ENCODE peak calls at places on chromosomes 16 and 17, in seven cellular contexts. F is A549, I is kidney, P is right atrium auricular region, G is left ventricle myocardium inferior, Y is heart left ventricle, U is astrocyte of the cerebellum. A is an unnamed sample.

GRCh38 chr16:88315543-88316105 is 67.1 kb upstream of the ZNF469 start:
- DNase-seq in Y (no peak), U (no peak), G (peak; percentile 42), F (peak; percentile 78), I (peak; percentile 78), P (no peak), A (no peak)

GRCh38 chr16:69406780-69407331 is 17.6 kb upstream of the CYB5B start:
- DNase-seq in G (no peak), F (peak; percentile 71), U (no peak), I (no peak), P (no peak), Y (no peak), A (no peak)

GRCh38 chr16:57131351-57131970 is 39.1 kb downstream of the CPNE2 start:
- DNase-seq in G (no peak), I (peak; percentile 53), F (no peak), Y (no peak), U (no peak), P (no peak), A (no peak)

GRCh38 chr17:63446218-63446980 is at the start of gene CYB561:
- DNase-seq in Y (peak; percentile 82), G (peak; percentile 75), U (no peak), F (peak; percentile 92), P (peak; percentile 78), I (peak; percentile 95), A (no peak)

GRCh38 chr16:10590342-10590741 is 9.9 kb upstream of the EMP2 start:
- DNase-seq in I (no peak), F (no peak), P (no peak), G (no peak), Y (no peak), U (no peak), A (no peak)

GRCh38 chr17:39270923-39271322 is 45.2 kb upstream of the STAC2 start:
- DNase-seq in P (no peak), G (no peak), F (no peak), I (no peak), U (peak; percentile 11), Y (no peak), A (no peak)

GRCh38 chr16:65767125-65767524 is 599.4 kb upstream of the CDH5 start:
- DNase-seq in U (no peak), I (no peak), G (no peak), Y (no peak), P (no peak), F (no peak), A (no peak)

GRCh38 chr17:47789611-47790520 is 31.7 kb downstream of the OSBPL7 start:
- DNase-seq in I (peak; percentile 86), Y (peak; percentile 62), F (peak; percentile 92), U (no peak), G (peak; percentile 47), P (peak; percentile 56), A (no peak)

GRCh38 chr16:15879255-15879804 is 9.1 kb downstream of the CEP20 start:
- DNase-seq in P (no peak), U (peak; percentile 70), Y (no peak), F (peak; percentile 90), I (no peak), G (no peak), A (peak; percentile 7)

GRCh38 chr17:61485067-61485775 is 33.0 kb downstream of the TBX4 start:
- DNase-seq in U (no peak), F (no peak), I (no peak), Y (no peak), P (no peak), G (no peak), A (no peak)

GRCh38 chr17:69594641-69595040 is 180.1 kb downstream of the MAP2K6 start:
- DNase-seq in G (no peak), U (no peak), Y (no peak), I (no peak), F (no peak), P (no peak), A (no peak)

GRCh38 chr16:4550587-4550986 is 5.6 kb upstream of the C16orf96 start:
- DNase-seq in G (no peak), Y (no peak), F (no peak), U (no peak), P (no peak), I (no peak), A (no peak)

GRCh38 chr17:61208301-61209098 is 191.1 kb upstream of the TBX2 start:
- DNase-seq in U (no peak), Y (peak; percentile 31), I (no peak), P (no peak), F (no peak), G (no peak), A (no peak)

GRCh38 chr17:5971969-5972368 is 98.2 kb upstream of the WSCD1 start:
- DNase-seq in G (no peak), U (no peak), P (no peak), Y (no peak), F (no peak), I (no peak), A (peak; percentile 50)

GRCh38 chr16:23423496-23424049 is 29.4 kb downstream of the COG7 start:
- DNase-seq in P (peak; percentile 87), I (peak; percentile 80), G (peak; percentile 49), F (peak; percentile 60), Y (peak; percentile 72), U (peak; percentile 98), A (peak; percentile 98)

GRCh38 chr16:54148974-54149373 is 137.6 kb downstream of the IRX3 start:
- DNase-seq in U (no peak), G (no peak), Y (no peak), I (no peak), F (no peak), P (no peak), A (no peak)

GRCh38 chr17:65278050-65278819 is 141.1 kb downstream of the RGS9 start:
- DNase-seq in U (peak; percentile 56), G (no peak), Y (peak; percentile 31), F (peak; percentile 87), I (peak; percentile 78), P (peak; percentile 48), A (peak; percentile 10)
- TF ChIP-seq CTCF in U (peak; percentile 83), G (peak; percentile 54), Y (peak; percentile 33), F (peak; percentile 71), I (peak; percentile 55), P (peak; percentile 60), A (peak; percentile 83)

DNA sequence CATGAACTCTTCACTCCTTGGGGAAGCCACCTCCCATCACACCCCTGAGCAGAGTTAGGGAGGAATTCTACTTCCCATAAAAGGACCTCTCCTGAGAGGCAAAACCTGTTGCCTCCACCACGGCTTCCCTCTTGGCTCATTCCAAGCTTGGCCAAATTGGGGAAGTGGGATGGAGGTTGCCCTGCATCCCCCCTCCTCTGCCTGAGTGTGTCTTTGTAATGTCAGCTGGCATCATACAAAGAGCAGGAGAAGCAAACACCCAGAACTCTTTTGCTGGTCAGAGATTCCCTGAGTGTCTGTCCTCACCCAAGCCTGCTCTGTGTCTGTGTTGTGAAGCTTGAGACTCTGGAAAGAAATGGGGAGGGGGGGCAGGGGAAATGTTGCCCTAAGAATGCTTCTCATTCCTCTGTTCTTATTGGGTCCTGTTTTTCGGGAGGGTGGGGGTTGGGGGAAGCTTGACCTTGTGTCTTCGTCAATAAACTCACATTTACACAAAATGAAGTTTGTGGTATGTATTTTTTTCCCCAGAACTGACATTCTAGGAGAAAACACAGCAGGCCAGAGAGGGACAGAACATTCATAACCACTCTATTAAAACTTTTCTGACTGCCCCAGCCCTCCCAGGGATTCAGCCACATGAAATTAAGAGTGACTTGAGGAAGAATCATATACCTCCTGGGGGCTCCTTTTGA is 5.4 kb upstream of the RASL10B start:
- DNase-seq in G (no peak), I (no peak), Y (no peak), U (no peak), F (no peak), P (no peak), A (no peak)
- H3K4me3 ChIP-seq in G (no peak overlapping the region), I (no peak overlapping the region), Y (no peak overlapping the region), U (no peak overlapping the region), F (no peak overlapping the region), P (no peak overlapping the region), A (no peak overlapping the region)

GRCh38 chr16:67176662-67177061 is 6.3 kb downstream of the NOL3 start:
- DNase-seq in P (no peak), F (no peak), G (no peak), Y (no peak), I (peak; percentile 80), U (no peak), A (no peak)

GRCh38 chr16:67179421-67180080 is 4.2 kb downstream of the MATCAP1 start:
- DNase-seq in U (no peak), P (no peak), G (no peak), Y (no peak), F (no peak), I (no peak), A (no peak)

GRCh38 chr16:67180166-67180565 is 3.6 kb downstream of the MATCAP1 start:
- DNase-seq in U (no peak), F (no peak), P (no peak), Y (no peak), I (no peak), G (no peak), A (no peak)

GRCh38 chr16:67174706-67175231 is 4.4 kb downstream of the NOL3 start:
- DNase-seq in I (peak; percentile 82), Y (no peak), P (no peak), U (no peak), F (no peak), G (no peak), A (no peak)

GRCh38 chr16:67177743-67178699 is 5.7 kb downstream of the MATCAP1 start:
- DNase-seq in G (peak; percentile 60), Y (peak; percentile 70), P (no peak), F (peak; percentile 57), U (no peak), I (peak; percentile 94), A (peak; percentile 96)
- TF ChIP-seq CTCF in G (peak; percentile 35), Y (no peak), P (peak; percentile 35), F (no peak), U (no peak), I (peak; percentile 3), A (no peak)

GRCh38 chr17:8162997-8163977 is 539 bp upstream of the VAMP2 start:
- DNase-seq in F (peak; percentile 46), G (peak; percentile 32), P (no peak), U (no peak), I (peak; percentile 84), Y (peak; percentile 44), A (no peak)

GRCh38 chr17:8163978-8164814 is 1.4 kb upstream of the VAMP2 start:
- DNase-seq in G (peak; percentile 86), P (peak; percentile 91), Y (peak; percentile 94), U (no peak), I (peak; percentile 91), F (peak; percentile 48), A (no peak)

GRCh38 chr17:8161289-8162231 is 1.2 kb downstream of the VAMP2 start:
- DNase-seq in P (no peak), G (peak; percentile 16), I (peak; percentile 74), Y (no peak), F (no peak), U (no peak), A (no peak)

GRCh38 chr17:8160741-8161221 is 2.0 kb downstream of the VAMP2 start:
- DNase-seq in F (no peak), P (no peak), Y (no peak), I (peak; percentile 27), U (no peak), G (no peak), A (no peak)

GRCh38 chr17:8162232-8162996 is at the start of gene VAMP2:
- DNase-seq in I (peak; percentile 96), P (no peak), Y (peak; percentile 92), F (peak; percentile 56), U (no peak), G (peak; percentile 83), A (no peak)
- H3K4me3 ChIP-seq in I (peak within 1 kb of the TSS; percentile 86), P (peak within 1 kb of the TSS; percentile 97), Y (peak within 1 kb of the TSS; percentile 100), F (peak within 1 kb of the TSS; percentile 65), U (peak within 1 kb of the TSS; percentile 92), G (peak within 1 kb of the TSS; percentile 95), A (peak within 1 kb of the TSS; percentile 96)

GRCh38 chr17:45451131-45451530 is 18.5 kb upstream of the ARHGAP27 start:
- DNase-seq in Y (no peak), I (no peak), F (peak; percentile 7), U (no peak), G (no peak), P (no peak), A (no peak)
- TF ChIP-seq CTCF in Y (no peak), I (no peak), F (no peak), U (no peak), G (no peak), P (no peak), A (peak; percentile 11)